ENCODE peak calls at places on chromosome 7, in seven cellular contexts. J is stomach, D is GM12878, S is upper lobe of left lung, U is HepG2, Z is suprapubic skin, R is sigmoid colon. V is an unnamed sample.

GRCh38 chr7:155865830-155866545 is 53.7 kb upstream of the SHH start:
- DNase-seq in U (no peak), D (no peak), Z (peak), J (peak), S (peak), R (peak), V (peak)

GRCh38 chr7:104541897-104542296 is 213.5 kb downstream of the LHFPL3 start:
- DNase-seq in J (no peak), U (no peak), S (no peak), R (no peak), Z (no peak), D (no peak), V (no peak)

GRCh38 chr7:68176974-68177373 is 1180.3 kb downstream of the TYW1 start:
- DNase-seq in D (no peak), Z (no peak), S (no peak), U (peak), J (peak), R (no peak), V (no peak)

GRCh38 chr7:42549866-42550485 is 313.0 kb upstream of the GLI3 start:
- DNase-seq in U (no peak), R (no peak), J (no peak), S (no peak), D (no peak), Z (no peak), V (no peak)

GRCh38 chr7:43588477-43589132 is 5.7 kb downstream of the STK17A start:
- DNase-seq in J (no peak), R (no peak), D (no peak), U (no peak), S (no peak), Z (no peak), V (no peak)

GRCh38 chr7:1567893-1568292 is 1.9 kb downstream of the PSMG3 start:
- DNase-seq in U (no peak), R (no peak), J (peak), Z (no peak), S (no peak), D (no peak), V (no peak)

GRCh38 chr7:74479961-74480829 is 26.5 kb downstream of the GTF2IRD1 start:
- DNase-seq in D (no peak), S (peak), Z (peak), J (peak), R (peak), U (peak), V (peak)

GRCh38 chr7:44755698-44756627 is 7.3 kb downstream of the ZMIZ2 start:
- DNase-seq in S (no peak), U (no peak), R (peak), J (peak), D (no peak), Z (no peak), V (no peak)

GRCh38 chr7:36999851-37000480 is 275.7 kb upstream of the AOAH start:
- DNase-seq in J (no peak), D (no peak), Z (no peak), U (no peak), S (no peak), R (no peak), V (no peak)

GRCh38 chr7:22093003-22093402 is 147.3 kb upstream of the CDCA7L start:
- DNase-seq in R (no peak), Z (no peak), S (no peak), U (no peak), D (no peak), J (no peak), V (no peak)

GRCh38 chr7:14859267-14859666 is 43.3 kb downstream of the DGKB start:
- DNase-seq in Z (no peak), R (no peak), S (no peak), D (no peak), U (no peak), J (no peak), V (no peak)

GRCh38 chr7:76425156-76425555 is 406 bp downstream of the ZP3 start:
- DNase-seq in U (no peak), Z (peak), R (no peak), S (peak), D (no peak), J (no peak), V (no peak)

GRCh38 chr7:129489491-129489890 is 12.8 kb upstream of the SMKR1 start:
- DNase-seq in R (no peak), D (no peak), Z (no peak), J (no peak), U (peak), S (no peak), V (no peak)

DNA sequence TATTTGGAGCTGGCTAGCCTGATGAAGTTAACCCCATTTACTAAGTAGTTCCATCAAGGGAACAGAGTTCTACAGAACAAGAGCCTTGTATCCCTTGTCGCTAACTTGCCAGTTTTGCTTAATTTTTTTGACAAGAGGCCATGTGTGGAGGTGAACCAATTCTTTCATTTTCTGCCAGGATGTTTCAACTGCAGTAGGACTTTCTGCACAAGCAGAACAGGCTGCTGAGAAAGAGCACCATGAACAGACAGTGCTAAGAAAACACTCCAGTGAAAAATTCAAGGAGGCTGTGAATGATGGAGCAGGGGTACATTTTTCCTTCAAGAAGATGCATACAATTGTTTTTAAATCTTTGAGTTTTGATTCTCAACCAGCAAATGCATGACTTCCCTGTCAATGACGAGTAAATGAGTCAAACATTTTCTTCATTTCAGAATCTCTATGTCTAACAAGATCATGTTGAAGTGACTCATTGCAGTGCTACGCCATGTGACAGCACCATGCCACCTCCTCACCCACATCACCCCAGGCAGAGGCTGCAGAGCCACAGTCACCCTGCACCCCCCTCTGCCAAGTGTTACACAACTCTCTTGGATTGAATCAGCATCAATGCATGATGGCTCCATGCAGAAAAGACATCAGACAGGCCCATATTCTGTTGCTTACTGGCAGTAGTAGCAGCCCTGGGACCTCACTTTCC is 193.1 kb downstream of the COBL start:
- DNase-seq in R (no peak), U (no peak), J (no peak), Z (no peak), D (no peak), S (no peak), V (no peak)
- TF ChIP-seq EP300 in R (no peak), U (no peak), J (no peak), Z (no peak), D (no peak), S (no peak), V (no peak)

DNA sequence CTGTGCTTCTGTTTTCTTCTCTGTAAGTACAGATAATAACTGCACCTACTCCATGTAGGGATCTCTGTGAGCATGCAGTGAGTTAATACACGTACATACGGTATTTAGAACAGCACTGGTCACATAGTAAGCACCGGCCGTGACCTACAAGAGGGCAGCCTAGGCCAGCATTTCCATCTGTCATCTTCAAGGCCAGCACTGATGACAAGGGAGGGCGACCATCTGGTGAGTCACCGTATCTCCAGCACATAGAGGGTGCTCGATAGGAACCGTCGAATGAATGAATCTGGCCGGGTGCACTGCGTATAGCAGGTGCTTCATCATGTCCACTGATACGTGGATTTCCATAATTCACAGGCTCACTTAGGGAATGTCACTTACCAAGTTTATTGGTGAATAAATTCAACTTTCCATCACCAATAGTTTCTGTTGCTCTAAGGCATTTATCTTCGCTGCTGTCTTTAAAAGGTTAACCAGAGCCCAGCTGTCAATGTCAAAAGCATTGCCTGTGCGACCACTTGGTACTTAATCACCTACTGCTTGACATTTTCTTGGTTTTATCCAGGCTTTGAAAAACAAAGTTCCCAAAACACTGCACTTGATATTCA is 8.3 kb downstream of the NOD1 start:
- DNase-seq in R (peak), D (no peak), J (no peak), Z (no peak), U (no peak), S (no peak), V (no peak)
- TF ChIP-seq POLR2A in R (no peak), D (no peak), J (no peak), Z (no peak), U (no peak), S (no peak), V (no peak)

GRCh38 chr7:150744041-150744656 is 6.9 kb downstream of the GIMAP5 start:
- DNase-seq in Z (no peak), R (no peak), U (no peak), D (no peak), S (no peak), J (no peak), V (no peak)
- TF ChIP-seq POLR2AphosphoS5 in Z (no peak), R (no peak), U (no peak), D (no peak), S (peak), J (no peak), V (no peak)

GRCh38 chr7:135936497-135937217 is 40.5 kb downstream of the MTPN start:
- DNase-seq in U (no peak), D (no peak), R (no peak), J (no peak), Z (no peak), S (no peak), V (no peak)
- TF ChIP-seq EP300 in U (no peak), D (no peak), R (no peak), J (no peak), Z (no peak), S (no peak), V (no peak)

GRCh38 chr7:49769285-49769857 is 4.1 kb upstream of the VWC2 start:
- DNase-seq in R (no peak), U (no peak), S (no peak), D (no peak), J (no peak), Z (no peak), V (no peak)
- TF ChIP-seq POLR2A in R (no peak), U (no peak), S (no peak), D (no peak), J (no peak), Z (no peak), V (no peak)

GRCh38 chr7:66423729-66424128 is 205.0 kb upstream of the KCTD7 start:
- DNase-seq in D (no peak), R (no peak), S (no peak), J (no peak), U (no peak), Z (no peak), V (no peak)

GRCh38 chr7:66418537-66418936 is 210.1 kb upstream of the KCTD7 start:
- DNase-seq in R (no peak), Z (no peak), D (no peak), S (no peak), U (no peak), J (no peak), V (no peak)

GRCh38 chr7:66426332-66426731 is 202.3 kb upstream of the KCTD7 start:
- DNase-seq in S (no peak), Z (no peak), D (no peak), R (no peak), J (no peak), U (no peak), V (peak)

GRCh38 chr7:66419210-66419609 is 209.5 kb upstream of the KCTD7 start:
- DNase-seq in Z (no peak), D (no peak), R (no peak), S (no peak), J (no peak), U (peak), V (no peak)

DNA sequence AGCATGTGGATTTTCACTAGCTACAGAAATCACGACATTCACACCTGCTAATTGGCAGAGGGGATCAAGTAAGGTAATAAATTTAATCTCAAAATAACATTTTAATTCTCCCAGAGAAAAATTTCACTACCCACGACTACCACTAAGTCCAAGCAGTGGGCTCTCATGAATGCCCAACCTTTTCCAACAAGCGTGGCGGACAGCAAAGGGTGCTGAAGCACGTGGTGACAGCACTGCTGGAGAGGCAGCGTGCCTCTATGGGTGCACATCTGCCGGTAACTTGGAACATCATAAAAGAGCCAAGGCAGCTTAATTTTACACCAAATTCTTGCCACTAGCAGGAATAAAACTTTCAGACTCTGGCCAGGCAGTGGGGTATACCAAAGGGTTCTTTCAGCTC is 206.9 kb upstream of the KCTD7 start:
- DNase-seq in J (no peak), Z (no peak), D (no peak), R (no peak), U (no peak), S (no peak), V (no peak)
- TF ChIP-seq POLR2AphosphoS5 in J (no peak), Z (no peak), D (no peak), R (no peak), U (no peak), S (no peak), V (no peak)

DNA sequence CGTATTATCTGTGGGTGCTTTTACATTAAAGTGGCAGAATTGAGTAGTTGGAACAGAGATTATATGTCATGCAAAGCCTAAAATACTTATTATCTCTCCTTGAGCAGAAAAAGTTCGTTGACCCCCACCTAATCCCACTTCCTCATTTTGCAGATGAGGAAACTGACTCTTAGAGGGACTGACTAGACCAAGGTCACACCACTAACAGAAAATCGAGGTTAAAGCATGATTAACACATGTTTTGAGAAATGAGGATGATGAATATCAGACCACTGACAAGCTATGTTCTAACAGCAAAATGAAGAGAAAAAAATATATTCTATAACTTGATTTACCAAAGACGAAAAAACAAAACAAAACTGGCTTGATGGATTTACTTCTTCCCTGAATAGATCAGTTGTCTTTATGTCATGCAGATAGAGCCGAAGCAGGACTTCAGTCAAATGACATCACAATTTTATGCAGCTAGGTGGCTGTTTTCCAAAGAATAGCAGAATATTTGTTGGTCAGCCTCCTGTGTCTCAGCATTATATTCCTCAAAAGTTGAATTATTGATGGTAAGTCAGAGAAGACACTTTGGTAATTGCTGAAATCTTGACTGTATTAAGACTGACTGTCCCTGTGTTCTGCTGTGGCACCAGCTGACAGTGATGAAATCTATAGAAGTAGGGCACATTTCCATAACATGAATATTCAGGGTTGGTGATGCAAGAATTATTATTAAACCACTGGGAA is 24.2 kb upstream of the SMIM30 start:
- DNase-seq in S (no peak), R (no peak), Z (no peak), U (no peak), J (no peak), D (peak), V (no peak)
- TF ChIP-seq EP300 in S (no peak), R (no peak), Z (no peak), U (no peak), J (no peak), D (peak), V (no peak)

GRCh38 chr7:95590387-95591248 is 5.7 kb downstream of the PDK4 start:
- DNase-seq in Z (no peak), R (no peak), U (peak), J (no peak), S (no peak), D (no peak), V (no peak)

GRCh38 chr7:95589766-95590165 is 6.5 kb downstream of the PDK4 start:
- DNase-seq in J (no peak), D (no peak), R (no peak), S (no peak), Z (no peak), U (no peak), V (no peak)

GRCh38 chr7:95586951-95587301 is 9.4 kb downstream of the PDK4 start:
- DNase-seq in U (no peak), D (no peak), R (no peak), J (no peak), S (no peak), Z (no peak), V (no peak)

GRCh38 chr7:95592570-95592969 is 3.7 kb downstream of the PDK4 start:
- DNase-seq in S (no peak), Z (no peak), J (no peak), U (no peak), R (no peak), D (no peak), V (no peak)

GRCh38 chr7:95589031-95589430 is 7.3 kb downstream of the PDK4 start:
- DNase-seq in Z (no peak), R (no peak), U (no peak), D (no peak), J (no peak), S (no peak), V (no peak)
- TF ChIP-seq POLR2A in Z (no peak), R (no peak), U (no peak), D (no peak), J (no peak), S (no peak), V (no peak)

DNA sequence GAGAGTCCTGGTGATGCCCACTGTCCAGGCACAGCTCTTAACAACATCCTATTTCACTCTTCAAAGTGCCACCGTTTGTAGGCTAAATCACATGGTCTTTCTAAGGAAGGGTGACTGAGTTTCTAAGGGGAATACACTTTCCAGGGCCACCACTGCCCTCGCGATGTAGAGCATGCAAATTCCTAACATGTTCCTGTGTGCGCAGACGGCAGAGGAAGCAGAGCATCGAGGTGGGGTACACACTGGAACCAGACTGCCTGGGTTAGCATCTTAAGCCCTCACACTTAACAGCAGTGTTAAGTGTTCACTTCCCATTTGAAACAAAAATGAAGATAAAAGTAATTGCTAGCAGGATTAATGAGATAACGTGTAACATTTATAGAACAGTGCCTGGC is 3.0 kb downstream of the VOPP1 start:
- DNase-seq in S (no peak), Z (no peak), J (no peak), U (no peak), R (no peak), D (no peak), V (no peak)
- TF ChIP-seq POLR2AphosphoS5 in S (no peak), Z (no peak), J (no peak), U (no peak), R (no peak), D (no peak), V (no peak)

GRCh38 chr7:81277691-81278090 is 358.8 kb upstream of the SEMA3C start:
- DNase-seq in J (no peak), D (no peak), R (no peak), S (no peak), U (no peak), Z (no peak), V (no peak)

GRCh38 chr7:81268551-81268950 is 349.7 kb upstream of the SEMA3C start:
- DNase-seq in S (no peak), Z (no peak), R (no peak), J (no peak), D (no peak), U (no peak), V (no peak)

DNA sequence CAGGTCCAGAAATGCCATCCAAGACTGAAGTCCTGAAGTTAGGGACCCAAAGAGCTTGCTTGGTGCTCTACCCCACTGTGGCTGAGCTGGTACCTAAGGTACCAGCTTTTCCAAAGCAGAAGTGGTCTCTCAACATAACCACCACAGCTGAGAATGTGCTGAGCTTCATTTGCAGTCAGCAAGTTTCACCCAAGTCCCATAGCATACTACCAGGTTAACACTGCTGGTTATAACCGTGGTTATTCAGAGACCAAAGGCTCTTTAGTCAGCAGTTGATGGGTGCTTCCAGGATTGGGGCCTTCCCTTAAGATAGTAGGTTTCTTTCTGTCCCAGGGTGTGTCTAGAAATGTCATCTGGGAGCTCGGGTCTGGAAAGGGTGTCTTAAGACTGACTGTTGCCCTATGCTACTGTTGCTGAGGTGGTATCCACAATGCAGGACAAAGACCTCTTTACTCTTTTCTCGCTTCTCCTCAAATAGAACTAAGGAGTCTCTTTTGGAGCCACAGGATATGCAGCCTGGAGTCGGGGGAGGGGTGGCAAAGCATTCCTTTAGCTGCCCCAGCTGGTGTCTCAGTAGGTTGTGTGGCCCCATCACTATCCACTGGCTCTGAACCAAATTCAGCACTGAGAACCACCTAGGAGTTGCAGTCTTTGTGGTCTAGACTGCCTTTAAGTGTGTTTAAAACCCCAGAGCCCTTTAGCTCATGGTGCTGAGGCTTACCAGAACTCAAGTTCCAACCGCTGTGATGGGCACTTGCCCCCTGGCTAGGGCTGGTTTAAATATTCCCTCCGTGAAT is 354.9 kb upstream of the SEMA3C start:
- DNase-seq in R (no peak), D (no peak), Z (no peak), S (no peak), J (no peak), U (no peak), V (no peak)
- TF ChIP-seq EP300 in R (no peak), D (no peak), Z (no peak), S (no peak), J (no peak), U (no peak), V (no peak)

V was measured in transverse colon.